ENCODE peak calls at places on chromosome 15, in nine cellular contexts. C is suprapubic skin, E is GM12878, A is SK-N-SH, I is transverse colon, P is HepG2, Y is upper lobe of left lung, X is esophagus muscularis mucosa, S is H1. O is an unnamed sample. For H3K4me1, the result is how much of the 10 kb centered on the place peaks cover.

GRCh38 chr15:52288051-52288942 is 7.3 kb downstream of the MYO5C start:
- DNase-seq in I (peak), Y (peak), E (no peak), A (no peak), X (peak), P (peak), S (peak), C (no peak), O (no peak)

GRCh38 chr15:69469467-69470191 is 17.0 kb downstream of the RPLP1 start:
- DNase-seq in I (no peak), Y (no peak), X (no peak), P (no peak), C (no peak), E (no peak), S (no peak), A (no peak), O (no peak)

GRCh38 chr15:72944565-72944964 is 107.7 kb upstream of the NEO1 start:
- DNase-seq in A (no peak), S (no peak), Y (no peak), C (no peak), X (no peak), E (no peak), P (no peak), I (no peak), O (no peak)

GRCh38 chr15:58628206-58629057 is 121.1 kb downstream of the ADAM10 start:
- DNase-seq in Y (no peak), E (peak), P (no peak), X (no peak), C (no peak), I (no peak), A (no peak), S (no peak), O (no peak)

GRCh38 chr15:84023636-84024035 is 211.9 kb upstream of the GOLGA6L4 start:
- DNase-seq in Y (no peak), A (peak), E (no peak), C (no peak), I (peak), X (peak), S (peak), P (peak), O (no peak)

GRCh38 chr15:46768287-46768686 is 949.0 kb upstream of the SEMA6D start:
- DNase-seq in A (no peak), Y (no peak), E (no peak), P (no peak), X (no peak), C (no peak), I (no peak), S (no peak), O (no peak)

GRCh38 chr15:74022706-74023470 is 28.4 kb downstream of the PML start:
- DNase-seq in P (no peak), X (no peak), A (no peak), Y (no peak), C (no peak), E (no peak), S (no peak), I (no peak), O (no peak)

GRCh38 chr15:59176653-59177444 is 29.8 kb upstream of the LDHAL6B start:
- DNase-seq in C (no peak), I (no peak), S (no peak), E (no peak), P (no peak), Y (no peak), X (no peak), A (no peak), O (no peak)

GRCh38 chr15:75620043-75620775 is 5.3 kb downstream of the SNUPN start:
- DNase-seq in A (no peak), E (no peak), C (no peak), S (no peak), P (no peak), X (no peak), I (peak), Y (peak), O (peak)

GRCh38 chr15:79172801-79173460 is 82.4 kb upstream of the RASGRF1 start:
- DNase-seq in E (no peak), A (no peak), S (no peak), X (no peak), Y (no peak), I (no peak), P (no peak), C (peak), O (no peak)

GRCh38 chr15:77034620-77035467 is 36.1 kb downstream of the TSPAN3 start:
- DNase-seq in E (no peak), P (no peak), C (peak), A (peak), S (peak), X (no peak), I (peak), Y (peak), O (peak)

GRCh38 chr15:55279746-55280351 is 9.8 kb downstream of the RAB27A start:
- DNase-seq in E (peak), S (no peak), X (no peak), A (no peak), I (peak), C (no peak), P (peak), Y (peak), O (no peak)

GRCh38 chr15:60379466-60380274 is 18.1 kb downstream of the ANXA2 start:
- DNase-seq in C (no peak), E (no peak), A (no peak), X (no peak), P (peak), I (no peak), Y (no peak), S (no peak), O (no peak)

GRCh38 chr15:77393471-77393840 is 26.4 kb downstream of the PEAK1 start:
- DNase-seq in I (no peak), X (no peak), A (no peak), P (no peak), S (no peak), Y (no peak), C (no peak), E (no peak), O (no peak)

GRCh38 chr15:95556866-95557225 is 773.7 kb upstream of the NR2F2 start:
- DNase-seq in X (no peak), S (no peak), A (no peak), I (no peak), E (no peak), C (no peak), Y (no peak), P (no peak), O (no peak)

GRCh38 chr15:100714749-100715342 is 112.5 kb downstream of the ASB7 start:
- DNase-seq in C (no peak), E (no peak), A (no peak), S (peak), P (no peak), X (no peak), Y (no peak), I (no peak), O (no peak)

DNA sequence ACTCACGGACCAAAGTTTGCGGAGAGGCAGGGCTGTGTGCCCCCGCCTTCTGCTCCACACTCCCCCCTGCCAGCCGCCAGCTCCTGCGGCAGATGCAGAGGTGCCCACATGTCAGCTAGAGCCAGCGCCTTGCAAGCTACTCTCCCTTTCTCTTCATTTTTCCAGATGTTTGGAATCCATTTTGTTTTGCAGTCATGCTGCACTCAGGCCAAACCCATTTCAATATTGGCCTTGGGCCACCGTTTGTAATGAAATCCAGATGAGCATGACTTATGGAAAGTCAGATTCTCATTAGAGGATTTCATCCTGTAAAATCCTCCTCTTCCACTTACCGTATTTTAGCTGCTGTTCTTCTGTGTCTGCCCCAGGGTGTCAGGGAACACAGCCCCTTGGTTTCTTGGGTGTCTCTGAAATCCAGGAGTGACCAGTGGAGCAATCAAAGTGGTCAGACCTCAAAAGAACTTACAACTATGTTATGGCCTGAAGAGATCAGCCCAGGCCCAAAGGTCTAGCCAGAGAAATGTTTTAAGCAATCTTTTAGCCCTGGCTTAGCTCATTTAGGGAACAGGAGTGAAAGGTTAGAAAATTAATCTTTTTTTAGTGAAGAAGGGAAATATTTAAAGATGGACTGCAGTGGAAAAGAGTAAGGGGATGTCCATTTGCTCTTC is 65.8 kb downstream of the AAGAB start:
- DNase-seq in C (no peak), A (peak), I (no peak), S (no peak), E (no peak), X (no peak), Y (no peak), P (no peak), O (peak)
- TF ChIP-seq POLR2AphosphoS5 in C (peak), A (peak), I (peak), S (no peak), E (no peak), X (no peak), Y (no peak), P (no peak), O (peak)

DNA sequence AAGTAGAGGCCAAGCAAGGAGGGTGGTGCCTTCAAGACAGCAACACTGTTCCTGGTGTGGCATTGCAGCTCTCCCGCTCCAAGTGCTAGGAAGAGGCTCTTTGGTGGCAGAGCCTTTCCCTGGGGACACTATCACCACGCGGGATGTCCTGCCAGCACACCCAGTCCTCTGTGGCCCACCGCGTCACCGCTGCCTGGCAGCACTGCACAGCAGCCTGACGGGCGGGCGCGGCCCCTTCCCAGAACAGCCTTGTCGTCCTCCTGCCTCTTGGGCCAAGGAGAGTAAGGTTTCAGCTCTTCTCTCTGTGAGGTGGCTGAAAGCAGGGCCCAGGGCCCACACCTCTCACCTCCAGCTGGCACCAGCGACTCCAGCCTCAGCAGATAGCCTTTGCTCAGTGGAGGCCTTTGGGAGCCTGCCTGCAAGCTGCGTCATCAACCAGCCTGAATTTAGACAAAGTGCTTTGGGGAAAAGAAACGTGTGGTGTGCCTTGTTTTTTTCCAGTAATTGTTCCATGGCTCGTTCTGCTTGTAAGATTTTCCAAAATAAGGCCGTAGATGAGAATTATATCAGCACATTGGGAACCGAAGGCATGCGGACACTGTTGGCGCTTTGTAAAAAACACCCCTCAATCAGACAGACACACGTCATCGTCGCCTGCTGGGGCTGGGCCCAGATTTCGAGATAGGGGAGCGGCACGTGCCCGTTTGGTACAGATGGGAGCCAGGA is 65.0 kb downstream of the AAGAB start:
- DNase-seq in P (no peak), I (no peak), E (no peak), Y (no peak), C (no peak), X (peak), S (peak), A (no peak), O (peak)
- TF ChIP-seq EP300 in P (no peak), I (no peak), E (no peak), Y (no peak), C (no peak), X (no peak), S (no peak), A (no peak), O (no peak)

DNA sequence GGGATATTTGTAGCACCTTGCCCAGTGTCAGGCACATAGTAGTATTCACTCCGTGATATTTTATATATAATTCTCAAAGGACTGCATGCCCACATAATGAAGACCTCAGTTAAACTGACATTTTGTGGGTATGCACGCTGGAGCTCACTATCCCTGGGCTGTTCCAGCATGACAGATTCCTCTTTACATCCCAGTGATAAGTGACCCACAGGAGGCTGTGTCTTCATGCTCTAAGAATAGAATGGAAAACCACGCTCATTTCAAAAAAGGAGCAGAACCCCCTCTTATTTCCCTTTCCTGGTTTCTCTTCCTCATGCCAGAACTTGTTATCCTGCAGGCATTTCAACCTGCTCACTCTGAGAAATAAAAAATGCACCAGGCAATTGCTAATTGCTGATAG is 717.5 kb downstream of the AGBL1 start:
- DNase-seq in S (no peak), A (no peak), C (no peak), Y (no peak), P (no peak), X (no peak), E (no peak), I (no peak), O (no peak)
- H3K4me1 ChIP-seq in S (under half), A (under half), C (under half), Y (under half), P (under half), X (under half), E (under half), I (under half), O (under half)

GRCh38 chr15:33022629-33023028 is 171.9 kb downstream of the FMN1 start:
- DNase-seq in P (no peak), I (peak), Y (peak), E (no peak), S (peak), C (no peak), X (no peak), A (peak), O (peak)
- TF ChIP-seq POLR2AphosphoS5 in P (no peak), I (no peak), Y (no peak), E (no peak), S (no peak), C (no peak), X (no peak), A (no peak), O (no peak)

GRCh38 chr15:40421246-40422157 is 15.9 kb downstream of the IVD start:
- DNase-seq in S (peak), E (no peak), X (no peak), P (peak), C (peak), Y (peak), A (peak), I (peak), O (peak)
- TF ChIP-seq EP300 in S (no peak), E (no peak), X (no peak), P (no peak), C (no peak), Y (no peak), A (no peak), I (no peak), O (no peak)

O was measured in sigmoid colon.